ENCODE peak calls at places on chromosomes 2 and 18, in six cellular contexts. R, P, I, D, B and C are unnamed samples.

GRCh38 chr2:101238930-101239759 is 13.5 kb upstream of the CNOT11 start:
- DNase-seq in D (peak), R (no peak), I (no peak), P (no peak), B (peak), C (peak)

GRCh38 chr2:27379840-27380625 is 501 bp downstream of the ZNF513 start:
- DNase-seq in R (no peak), D (peak), P (peak), I (peak), B (peak), C (peak)

GRCh38 chr2:231673348-231673770 is 35.0 kb upstream of the PTMA start:
- DNase-seq in I (no peak), R (peak), B (peak), P (no peak), D (peak), C (no peak)

GRCh38 chr2:239264838-239265651 is 135.8 kb downstream of the HDAC4 start:
- DNase-seq in D (peak), B (peak), R (no peak), P (no peak), I (peak), C (peak)

GRCh38 chr2:134327367-134327766 is 73.5 kb downstream of the MGAT5 start:
- DNase-seq in P (no peak), I (peak), R (no peak), D (no peak), B (no peak), C (no peak)

GRCh38 chr2:83370419-83370762 is 1088.7 kb downstream of the SUCLG1 start:
- DNase-seq in D (no peak), B (no peak), R (no peak), I (no peak), P (no peak), C (no peak)

GRCh38 chr2:133194068-133194655 is 374.1 kb downstream of the NCKAP5 start:
- DNase-seq in B (peak), D (no peak), R (no peak), I (peak), P (no peak), C (no peak)

GRCh38 chr2:207869784-207870778 is 100.4 kb upstream of the FZD5 start:
- DNase-seq in B (peak), P (no peak), D (no peak), R (no peak), I (peak), C (no peak)

GRCh38 chr2:100197643-100198153 is 55.3 kb upstream of the AFF3 start:
- DNase-seq in R (peak), B (no peak), P (no peak), D (peak), I (peak), C (no peak)

GRCh38 chr18:58662118-58662517 is 9.1 kb upstream of the MALT1 start:
- DNase-seq in D (no peak), I (peak), R (no peak), B (no peak), P (no peak), C (no peak)

GRCh38 chr2:75025633-75026380 is 67.4 kb downstream of the POLE4 start:
- DNase-seq in P (no peak), R (no peak), B (no peak), D (no peak), I (peak), C (no peak)

GRCh38 chr2:28232267-28232666 is 160.4 kb upstream of the FOSL2 start:
- DNase-seq in D (no peak), B (peak), I (peak), P (no peak), R (no peak), C (no peak)

GRCh38 chr18:44149706-44150105 is 531.0 kb upstream of the SETBP1 start:
- DNase-seq in I (peak), D (no peak), B (peak), P (no peak), R (no peak), C (no peak)

GRCh38 chr2:58341047-58341446 is 99.9 kb upstream of the FANCL start:
- DNase-seq in R (no peak), D (no peak), I (no peak), P (no peak), B (peak), C (no peak)

GRCh38 chr18:51009071-51009470 is 20.9 kb upstream of the SMAD4 start:
- DNase-seq in R (no peak), B (no peak), D (no peak), P (no peak), I (peak), C (peak)

GRCh38 chr2:232336956-232337700 is 41.4 kb upstream of the ALPP start:
- DNase-seq in B (no peak), I (no peak), P (no peak), D (peak), R (no peak), C (no peak)

GRCh38 chr18:44309185-44309584 is 371.5 kb upstream of the SETBP1 start:
- DNase-seq in I (peak), R (no peak), D (no peak), B (no peak), P (no peak), C (no peak)

GRCh38 chr2:239696559-239697207 is 295.9 kb upstream of the HDAC4 start:
- DNase-seq in D (no peak), R (no peak), B (no peak), P (no peak), I (no peak), C (no peak)

GRCh38 chr2:217650716-217651360 is 352.0 kb downstream of the TNS1 start:
- DNase-seq in R (peak), D (no peak), I (peak), P (no peak), B (peak), C (peak)

GRCh38 chr2:186959486-186959885 is 110.5 kb upstream of the ZSWIM2 start:
- DNase-seq in P (no peak), B (no peak), I (no peak), R (no peak), D (no peak), C (no peak)

GRCh38 chr2:72211777-72212515 is 64.3 kb upstream of the CYP26B1 start:
- DNase-seq in P (no peak), B (no peak), I (peak), R (no peak), D (no peak), C (no peak)

GRCh38 chr18:56899660-56900059 is 247.2 kb upstream of the BOD1L2 start:
- DNase-seq in P (no peak), I (no peak), B (no peak), D (no peak), R (no peak), C (no peak)

GRCh38 chr18:55301196-55301540 is 286.8 kb downstream of the TCF4 start:
- DNase-seq in P (no peak), I (peak), D (no peak), R (peak), B (no peak), C (no peak)

GRCh38 chr2:122019729-122020128 is 264.3 kb downstream of the TSN start:
- DNase-seq in D (no peak), R (no peak), B (no peak), P (no peak), I (peak), C (peak)

GRCh38 chr18:21851327-21851961 is 110.9 kb downstream of the MIB1 start:
- DNase-seq in D (no peak), B (peak), I (peak), R (no peak), P (no peak), C (peak)

GRCh38 chr2:217165547-217165946 is 305.7 kb upstream of the TNP1 start:
- DNase-seq in P (no peak), R (no peak), I (no peak), D (no peak), B (no peak), C (no peak)

GRCh38 chr2:238285653-238286082 is 2.7 kb downstream of the PER2 start:
- DNase-seq in R (peak), P (no peak), B (peak), D (peak), I (peak), C (no peak)

GRCh38 chr2:59879700-59880131 is 673.7 kb downstream of the BCL11A start:
- DNase-seq in R (no peak), B (no peak), I (no peak), D (no peak), P (no peak), C (no peak)

GRCh38 chr2:69181806-69182427 is 168.9 kb downstream of the ANTXR1 start:
- DNase-seq in B (no peak), P (no peak), I (no peak), D (no peak), R (no peak), C (no peak)

GRCh38 chr2:170425291-170425751 is 247.4 kb downstream of the MYO3B start:
- DNase-seq in I (peak), P (no peak), D (no peak), B (no peak), R (no peak), C (no peak)

GRCh38 chr2:63300835-63301234 is 250.2 kb downstream of the OTX1 start:
- DNase-seq in D (no peak), B (peak), R (peak), I (no peak), P (no peak), C (no peak)

GRCh38 chr2:149188291-149188690 is 142.1 kb upstream of the LYPD6 start:
- DNase-seq in B (no peak), D (no peak), I (no peak), R (no peak), P (no peak), C (no peak)

GRCh38 chr2:109126501-109126860 is 2.5 kb upstream of the SH3RF3 start:
- DNase-seq in B (no peak), I (peak), D (no peak), P (no peak), R (no peak), C (peak)

GRCh38 chr2:20241973-20242726 is 17.2 kb upstream of the SDC1 start:
- DNase-seq in B (no peak), D (no peak), P (no peak), I (no peak), R (peak), C (no peak)

GRCh38 chr2:38128653-38129052 is 52.7 kb upstream of the CYP1B1 start:
- DNase-seq in P (no peak), R (no peak), I (peak), B (no peak), D (no peak), C (peak)